ENCODE peak calls at places on chromosomes 5 and 9, in four cellular contexts. One of them, this sample, is unnamed.

GRCh38 chr9:136297766-136298735 is 5.8 kb downstream of the CCDC187 start:
- DNase-seq in Daoy: no peak
- DNase-seq in germinal center: no peak
- DNase-seq in activated CD8-positive, alpha-beta memory T cell treated with anti-CD3 and anti-CD28 coated beads, Interleukin-2, amount 50 U/mL, for 48 hours: no peak
- DNase-seq in this sample: no peak

GRCh38 chr9:107425110-107426025 is 64.2 kb downstream of the KLF4 start:
- DNase-seq in Daoy: peak
- DNase-seq in germinal center: peak
- DNase-seq in activated CD8-positive, alpha-beta memory T cell treated with anti-CD3 and anti-CD28 coated beads, Interleukin-2, amount 50 U/mL, for 48 hours: peak
- DNase-seq in this sample: peak

GRCh38 chr9:106177216-106177615 is 482.9 kb downstream of the TMEM38B start:
- DNase-seq in Daoy: no peak
- DNase-seq in germinal center: no peak
- DNase-seq in activated CD8-positive, alpha-beta memory T cell treated with anti-CD3 and anti-CD28 coated beads, Interleukin-2, amount 50 U/mL, for 48 hours: no peak
- DNase-seq in this sample: no peak

GRCh38 chr9:13832451-13832850 is 481.5 kb downstream of the NFIB start:
- DNase-seq in Daoy: no peak
- DNase-seq in germinal center: no peak
- DNase-seq in activated CD8-positive, alpha-beta memory T cell treated with anti-CD3 and anti-CD28 coated beads, Interleukin-2, amount 50 U/mL, for 48 hours: no peak
- DNase-seq in this sample: no peak

GRCh38 chr9:134708672-134709038 is 67.1 kb downstream of the COL5A1 start:
- DNase-seq in Daoy: no peak
- DNase-seq in germinal center: no peak
- DNase-seq in activated CD8-positive, alpha-beta memory T cell treated with anti-CD3 and anti-CD28 coated beads, Interleukin-2, amount 50 U/mL, for 48 hours: no peak
- DNase-seq in this sample: no peak

GRCh38 chr9:91655215-91655614 is 231.6 kb upstream of the NFIL3 start:
- DNase-seq in Daoy: peak
- DNase-seq in germinal center: no peak
- DNase-seq in activated CD8-positive, alpha-beta memory T cell treated with anti-CD3 and anti-CD28 coated beads, Interleukin-2, amount 50 U/mL, for 48 hours: no peak
- DNase-seq in this sample: no peak

GRCh38 chr5:156934450-156935211 is 28.4 kb downstream of the TIMD4 start:
- DNase-seq in Daoy: peak
- DNase-seq in germinal center: peak
- DNase-seq in activated CD8-positive, alpha-beta memory T cell treated with anti-CD3 and anti-CD28 coated beads, Interleukin-2, amount 50 U/mL, for 48 hours: no peak
- DNase-seq in this sample: no peak

GRCh38 chr9:2181794-2182193 is 166.6 kb downstream of the SMARCA2 start:
- DNase-seq in Daoy: peak
- DNase-seq in germinal center: no peak
- DNase-seq in activated CD8-positive, alpha-beta memory T cell treated with anti-CD3 and anti-CD28 coated beads, Interleukin-2, amount 50 U/mL, for 48 hours: no peak
- DNase-seq in this sample: peak

GRCh38 chr9:85431396-85432102 is 310.2 kb downstream of the AGTPBP1 start:
- DNase-seq in Daoy: peak
- DNase-seq in germinal center: no peak
- DNase-seq in activated CD8-positive, alpha-beta memory T cell treated with anti-CD3 and anti-CD28 coated beads, Interleukin-2, amount 50 U/mL, for 48 hours: no peak
- DNase-seq in this sample: peak

GRCh38 chr5:151270599-151270998 is 17.6 kb downstream of the GM2A start:
- DNase-seq in Daoy: peak
- DNase-seq in germinal center: no peak
- DNase-seq in activated CD8-positive, alpha-beta memory T cell treated with anti-CD3 and anti-CD28 coated beads, Interleukin-2, amount 50 U/mL, for 48 hours: no peak
- DNase-seq in this sample: no peak

GRCh38 chr5:34626036-34626435 is 30.1 kb upstream of the RAI14 start:
- DNase-seq in Daoy: peak
- DNase-seq in germinal center: no peak
- DNase-seq in activated CD8-positive, alpha-beta memory T cell treated with anti-CD3 and anti-CD28 coated beads, Interleukin-2, amount 50 U/mL, for 48 hours: no peak
- DNase-seq in this sample: peak

GRCh38 chr9:113930384-113930783 is 54.3 kb downstream of the ZNF618 start:
- DNase-seq in Daoy: no peak
- DNase-seq in germinal center: no peak
- DNase-seq in activated CD8-positive, alpha-beta memory T cell treated with anti-CD3 and anti-CD28 coated beads, Interleukin-2, amount 50 U/mL, for 48 hours: no peak
- DNase-seq in this sample: no peak